ENCODE peak calls at places on chromosomes 16 and 17, in four cellular contexts. A, S, K and W are unnamed samples.

GRCh38 chr16:70159355-70160348 is 13.9 kb upstream of the CLEC18C start:
- DNase-seq in K (peak), S (peak), A (no peak), W (no peak)

GRCh38 chr16:85302018-85302847 is 190.0 kb upstream of the CIBAR2 start:
- DNase-seq in A (no peak), K (peak), S (no peak), W (no peak)

GRCh38 chr16:90019543-90020259 is 445 bp upstream of the DBNDD1 start:
- DNase-seq in S (no peak), A (no peak), K (peak), W (peak)

GRCh38 chr17:78142113-78142861 is 3.9 kb upstream of the C17orf99 start:
- DNase-seq in K (peak), S (no peak), A (no peak), W (no peak)

GRCh38 chr17:31579265-31579664 is 187.8 kb downstream of the RAB11FIP4 start:
- DNase-seq in K (no peak), A (no peak), S (no peak), W (no peak)

GRCh38 chr16:88515405-88515804 is 54.8 kb upstream of the ZC3H18 start:
- DNase-seq in S (no peak), A (no peak), K (no peak), W (no peak)

GRCh38 chr16:83915081-83915480 is 16.2 kb downstream of the MLYCD start:
- DNase-seq in A (no peak), K (no peak), S (no peak), W (peak)

GRCh38 chr16:65274576-65274975 is 152.7 kb upstream of the CDH11 start:
- DNase-seq in A (no peak), S (no peak), K (no peak), W (no peak)

GRCh38 chr16:67399218-67399733 is 6.0 kb upstream of the TPPP3 start:
- DNase-seq in K (peak), S (peak), A (no peak), W (peak)

GRCh38 chr17:63950940-63951907 is 19.1 kb upstream of the CD79B start:
- DNase-seq in K (peak), A (no peak), S (peak), W (peak)
- TF ChIP-seq SPI1 in K (no peak), A (no peak), S (no peak), W (no peak)

DNA sequence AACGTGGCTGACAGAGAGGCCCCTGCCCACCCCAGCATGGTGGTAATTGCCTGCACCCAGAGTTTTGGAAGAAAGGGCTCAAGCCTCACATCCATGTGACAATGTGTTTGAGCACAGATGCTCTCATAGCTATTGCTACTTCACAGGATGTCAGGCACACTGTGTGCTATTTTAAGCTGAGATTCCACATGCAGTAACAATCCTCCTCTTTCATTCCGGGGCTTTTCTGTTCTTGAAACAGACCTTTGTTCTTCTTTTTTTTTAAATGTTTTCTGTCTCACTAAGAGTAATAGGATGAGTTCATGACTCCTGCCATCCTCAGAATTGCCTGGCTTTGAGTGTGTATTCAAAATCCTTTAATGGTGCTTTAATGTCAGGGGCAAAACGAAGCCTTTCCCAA is 198.9 kb downstream of the ABCC12 start:
- DNase-seq in A (no peak), K (no peak), S (no peak), W (no peak)
- TF ChIP-seq SPI1 in A (no peak), K (no peak), S (no peak), W (no peak)

DNA sequence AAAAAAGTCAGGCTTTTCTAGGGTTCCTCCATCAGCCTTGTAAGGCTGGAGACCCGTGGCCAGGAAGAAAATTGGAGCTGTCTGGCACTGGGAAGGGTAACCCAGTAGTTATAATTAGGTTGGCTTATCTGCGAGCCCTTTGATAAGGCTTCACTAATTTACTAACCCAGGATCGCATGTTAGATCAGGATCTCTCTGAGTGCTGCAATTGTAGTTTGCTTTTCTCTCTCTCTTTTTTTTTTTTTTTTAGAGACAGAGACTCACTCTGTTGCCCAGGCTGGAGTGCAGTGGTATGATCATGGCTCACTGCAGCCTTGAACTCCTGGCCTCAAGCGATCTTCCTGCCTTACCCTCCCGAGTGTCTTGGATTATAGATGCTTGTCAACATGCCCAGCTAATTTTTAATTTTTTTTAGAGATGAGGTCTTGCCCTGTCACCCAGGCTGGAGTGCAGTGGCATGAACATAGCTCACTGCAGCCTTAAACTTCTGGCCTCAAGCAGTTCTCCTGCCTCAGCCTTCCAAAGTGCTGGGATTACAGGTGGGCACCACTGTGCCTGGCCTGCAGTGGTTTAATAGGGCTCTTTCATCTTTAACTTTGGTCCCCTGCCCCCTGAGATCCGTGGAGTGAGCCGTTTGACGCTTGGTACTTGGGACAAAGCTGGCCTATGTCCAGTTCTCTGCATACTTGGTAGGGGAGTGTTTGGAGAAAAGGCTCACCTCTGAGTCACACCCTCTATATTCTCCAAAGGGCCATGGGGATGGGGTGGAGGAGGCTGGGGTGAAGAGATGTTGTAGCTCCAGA is 17.2 kb downstream of the ABCC1 start:
- DNase-seq in K (no peak), A (no peak), S (no peak), W (no peak)
- TF ChIP-seq SPI1 in K (no peak), A (no peak), S (no peak), W (no peak)

GRCh38 chr17:64278614-64279013 is 15.6 kb upstream of the TEX2 start:
- DNase-seq in K (no peak), A (no peak), S (no peak), W (no peak)
- TF ChIP-seq SPI1 in K (no peak), A (no peak), S (no peak), W (no peak)

GRCh38 chr16:81604960-81605383 is 160.4 kb downstream of the CMIP start:
- DNase-seq in S (no peak), A (no peak), K (no peak), W (no peak)
- TF ChIP-seq SPI1 in S (no peak), A (no peak), K (no peak), W (no peak)

GRCh38 chr16:31129568-31130335 is 5.8 kb downstream of the PRSS8 start:
- DNase-seq in A (no peak), S (peak), K (no peak), W (no peak)

GRCh38 chr16:31128711-31129567 is 6.6 kb downstream of the PRSS8 start:
- DNase-seq in S (peak), A (no peak), K (peak), W (no peak)

GRCh38 chr16:31131416-31131815 is 4.1 kb downstream of the PRSS8 start:
- DNase-seq in S (no peak), K (no peak), A (no peak), W (no peak)

GRCh38 chr16:31130899-31131298 is 4.6 kb downstream of the PRSS8 start:
- DNase-seq in S (no peak), K (no peak), A (no peak), W (no peak)

GRCh38 chr16:31130336-31130812 is 5.2 kb downstream of the PRSS8 start:
- DNase-seq in K (no peak), S (peak), A (no peak), W (no peak)
- TF ChIP-seq SPI1 in K (no peak), S (peak), A (no peak), W (no peak)